ENCODE peak calls at places on chromosomes 6 and 20, in eight cellular contexts. Q is activated T-cell treated with anti-CD3 and anti-CD28 coated beads, Interleukin-2, amount 50 U/mL, for 72 hours; X is occipital lobe; W is SW480; V is NCI-H748 treated with DMSO at 0.1 percent for 48 hours; Z is iPS-NIHi11; I is stimulated activated CD8-positive, alpha-beta memory T cell treated with anti-CD3 and anti-CD28 coated beads, Interleukin-4, amount 100 ng/mL, for 1 hour; K is dermis blood vessel endothelial cell. L is an unnamed sample.

GRCh38 chr20:3173582-3174441 is 463 bp upstream of the LZTS3 start:
- DNase-seq in Q (peak), X (peak), W (peak), V (peak), Z (peak), I (peak), K (peak), L (peak)

GRCh38 chr6:39941138-39941537 is 6.9 kb upstream of the MOCS1 start:
- DNase-seq in Q (no peak), X (no peak), W (no peak), V (no peak), Z (no peak), I (no peak), K (no peak), L (no peak)

GRCh38 chr20:17675519-17676377 is 6.3 kb downstream of the RRBP1 start:
- DNase-seq in Q (no peak), X (no peak), W (no peak), V (no peak), Z (no peak), I (no peak), K (no peak), L (peak)

GRCh38 chr6:25051083-25051482 is 115.3 kb upstream of the RIPOR2 start:
- DNase-seq in Q (no peak), X (no peak), W (no peak), V (no peak), Z (no peak), I (no peak), K (no peak), L (no peak)

GRCh38 chr6:119110601-119111548 is 32.4 kb upstream of the FAM184A start:
- DNase-seq in Q (peak), X (no peak), W (peak), V (peak), Z (peak), I (no peak), K (peak), L (peak)

GRCh38 chr20:3727333-3728035 is 5.0 kb upstream of the HSPA12B start:
- DNase-seq in Q (no peak), X (peak), W (no peak), V (no peak), Z (no peak), I (no peak), K (no peak), L (no peak)

GRCh38 chr20:15863735-15864134 is 709.5 kb downstream of the KIF16B start:
- DNase-seq in Q (no peak), X (no peak), W (no peak), V (no peak), Z (no peak), I (no peak), K (no peak), L (no peak)

GRCh38 chr6:95293257-95293656 is 284.1 kb upstream of the MANEA start:
- DNase-seq in Q (no peak), X (no peak), W (no peak), V (no peak), Z (no peak), I (no peak), K (no peak), L (no peak)

GRCh38 chr6:163940705-163941470 is 526.4 kb downstream of the QKI start:
- DNase-seq in Q (no peak), X (no peak), W (no peak), V (no peak), Z (no peak), I (no peak), K (no peak), L (no peak)

GRCh38 chr6:154154389-154154967 is 115.4 kb downstream of the OPRM1 start:
- DNase-seq in Q (peak), X (peak), W (peak), V (peak), Z (peak), I (peak), K (peak), L (peak)

GRCh38 chr20:35318502-35319157 is 26.4 kb upstream of the FAM83C start:
- DNase-seq in Q (no peak), X (no peak), W (peak), V (no peak), Z (peak), I (no peak), K (peak), L (no peak)

GRCh38 chr6:16770701-16771569 is 9.7 kb upstream of the ATXN1 start:
- DNase-seq in Q (peak), X (peak), W (peak), V (peak), Z (peak), I (peak), K (peak), L (peak)

L was measured in MV-4-11.